ENCODE peak calls at places on chromosomes 12 and 14, in seven cellular contexts. U, I, V, K, Z, L and S are unnamed samples.

GRCh38 chr14:60817113-60817512 is 82.6 kb downstream of the MNAT1 start:
- DNase-seq in U (no peak), I (no peak), V (no peak), K (no peak), Z (no peak), L (no peak), S (no peak)

GRCh38 chr12:104050436-104050835 is 449 bp upstream of the GLT8D2 start:
- DNase-seq in U (no peak), I (peak; percentile 18), V (no peak), K (no peak), Z (no peak), L (no peak), S (no peak)

GRCh38 chr14:21840765-21841164 is 167.1 kb upstream of the OR4E1 start:
- DNase-seq in U (no peak), I (peak; percentile 73), V (peak; percentile 24), K (no peak), Z (no peak), L (no peak), S (no peak)

GRCh38 chr12:125890983-125891382 is 825.7 kb downstream of the AACS start:
- DNase-seq in U (no peak), I (no peak), V (no peak), K (no peak), Z (no peak), L (no peak), S (no peak)

GRCh38 chr12:3614806-3615466 is 123.9 kb downstream of the PRMT8 start:
- DNase-seq in U (no peak), I (peak; percentile 67), V (no peak), K (no peak), Z (no peak), L (no peak), S (no peak)

GRCh38 chr14:36221097-36221496 is 44.6 kb upstream of the PTCSC3 start:
- DNase-seq in U (no peak), I (peak; percentile 72), V (no peak), K (no peak), Z (no peak), L (no peak), S (no peak)

GRCh38 chr12:5453471-5453870 is 21.6 kb downstream of the NTF3 start:
- DNase-seq in U (no peak), I (no peak), V (no peak), K (no peak), Z (no peak), L (no peak), S (no peak)

GRCh38 chr12:94289551-94290312 is 141.4 kb downstream of the PLXNC1 start:
- DNase-seq in U (no peak), I (no peak), V (no peak), K (no peak), Z (no peak), L (no peak), S (no peak)

GRCh38 chr12:127310548-127310947 is 956.4 kb upstream of the TMEM132C start:
- DNase-seq in U (no peak), I (no peak), V (no peak), K (no peak), Z (no peak), L (no peak), S (no peak)

GRCh38 chr14:23544511-23545447 is 6.8 kb downstream of the ZFHX2 start:
- DNase-seq in U (no peak), I (peak; percentile 94), V (no peak), K (no peak), Z (no peak), L (no peak), S (no peak)

GRCh38 chr12:124923906-124924734 is 9.7 kb upstream of the UBC start:
- DNase-seq in U (no peak), I (peak; percentile 74), V (no peak), K (no peak), Z (no peak), L (no peak), S (no peak)

GRCh38 chr12:2215709-2216560 is 163.1 kb downstream of the CACNA1C start:
- DNase-seq in U (no peak), I (no peak), V (no peak), K (no peak), Z (no peak), L (no peak), S (no peak)

GRCh38 chr12:70609739-70610491 is 27.3 kb downstream of the PTPRB start:
- DNase-seq in U (no peak), I (peak; percentile 58), V (no peak), K (no peak), Z (peak; percentile 48), L (no peak), S (peak; percentile 9)

GRCh38 chr14:24339284-24340151 is at the start of gene RIPK3:
- DNase-seq in U (no peak), I (peak; percentile 72), V (no peak), K (no peak), Z (peak; percentile 80), L (no peak), S (no peak)

GRCh38 chr14:24465369-24465768 is 22.8 kb upstream of the SDR39U1 start:
- DNase-seq in U (no peak), I (no peak), V (no peak), K (no peak), Z (no peak), L (no peak), S (no peak)

GRCh38 chr12:76084277-76085158 is at the start of gene NAP1L1:
- DNase-seq in U (peak; percentile 69), I (peak; percentile 98), V (peak; percentile 85), K (peak; percentile 94), Z (peak; percentile 97), L (peak; percentile 86), S (peak; percentile 97)

GRCh38 chr14:92890830-92891598 is 31.9 kb upstream of the CHGA start:
- DNase-seq in U (no peak), I (no peak), V (no peak), K (no peak), Z (no peak), L (no peak), S (no peak)

GRCh38 chr14:99947695-99948094 is 117.5 kb upstream of the EVL start:
- DNase-seq in U (no peak), I (no peak), V (no peak), K (peak; percentile 15), Z (no peak), L (peak; percentile 47), S (no peak)

GRCh38 chr14:99945732-99946651 is 119.2 kb upstream of the EVL start:
- DNase-seq in U (no peak), I (no peak), V (no peak), K (no peak), Z (no peak), L (no peak), S (no peak)

GRCh38 chr14:99944241-99944651 is 121.0 kb upstream of the EVL start:
- DNase-seq in U (no peak), I (no peak), V (no peak), K (peak; percentile 34), Z (peak; percentile 36), L (no peak), S (no peak)

GRCh38 chr14:99943620-99944019 is 121.6 kb upstream of the EVL start:
- DNase-seq in U (no peak), I (no peak), V (no peak), K (no peak), Z (no peak), L (no peak), S (no peak)

DNA sequence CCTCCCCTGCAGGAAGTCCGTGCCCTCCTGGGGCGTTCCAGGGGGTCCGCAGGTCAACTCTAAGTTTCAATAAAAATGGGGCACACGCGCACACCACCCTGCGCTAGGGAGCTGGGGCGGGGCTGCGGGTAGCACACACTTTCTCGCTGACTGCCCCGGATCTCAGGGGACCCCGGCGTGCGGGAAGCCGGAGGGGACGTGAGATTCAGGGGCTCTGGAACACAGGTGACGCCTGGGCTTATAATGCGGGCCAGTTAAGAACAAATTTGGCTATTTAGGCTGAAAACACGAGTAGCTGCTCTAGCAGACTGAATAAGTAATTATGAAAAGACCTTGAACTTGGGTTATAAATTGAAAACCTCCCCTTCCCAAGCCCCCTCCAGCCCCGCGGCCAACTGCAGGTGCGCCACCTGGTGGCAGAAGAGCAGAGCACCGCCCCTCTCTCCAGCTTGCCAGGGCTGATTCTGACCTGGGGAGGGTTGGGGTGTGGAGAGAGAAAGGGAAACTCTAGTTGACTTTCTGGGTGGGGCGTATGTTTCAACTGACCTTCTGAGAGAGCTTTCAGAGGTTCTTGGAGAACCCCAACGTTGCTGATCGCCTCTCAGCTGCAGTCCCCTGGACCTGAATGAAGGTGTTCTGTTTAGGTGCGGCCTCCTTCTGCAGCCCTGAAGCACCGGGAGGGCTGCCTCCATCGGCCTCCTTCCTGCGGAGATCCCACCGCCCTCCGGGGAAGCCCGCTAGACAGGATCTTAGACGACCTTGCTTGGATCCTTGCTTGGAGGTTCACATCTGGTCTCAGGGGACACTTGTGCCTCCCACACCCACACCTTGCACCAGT is 118.4 kb upstream of the EVL start:
- DNase-seq in U (no peak), I (peak; percentile 77), V (no peak), K (no peak), Z (peak; percentile 55), L (no peak), S (no peak)
- H3K4me3 ChIP-seq in U (no peak overlapping the region), I (peak overlapping the region; percentile 68), V (no peak overlapping the region), K (no peak overlapping the region), Z (peak overlapping the region; percentile 25), L (no peak overlapping the region), S (no peak overlapping the region)

DNA sequence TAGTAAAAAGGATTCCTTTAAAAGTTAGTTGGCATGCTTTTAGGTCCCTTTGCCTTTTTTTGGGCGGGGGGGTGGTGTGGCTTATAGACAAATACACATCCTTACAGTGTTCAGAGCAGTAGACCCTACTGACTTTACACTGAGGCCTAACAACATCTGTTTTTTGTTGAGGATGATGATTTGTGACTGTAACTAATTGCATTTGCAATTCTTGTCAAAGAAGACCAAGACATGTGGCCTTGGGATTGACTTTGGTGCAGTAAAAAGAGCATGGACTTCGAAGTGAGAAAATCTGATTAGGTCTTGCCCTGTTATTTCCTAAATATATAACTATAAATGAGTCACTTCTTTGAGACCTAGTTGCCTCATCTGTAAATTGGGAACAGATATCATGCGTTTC is 77.3 kb downstream of the TRHDE start:
- DNase-seq in U (no peak), I (no peak), V (no peak), K (no peak), Z (no peak), L (no peak), S (no peak)
- TF ChIP-seq POLR2AphosphoS5 in U (no peak), I (no peak), V (no peak), K (no peak), Z (no peak), L (no peak), S (no peak)

DNA sequence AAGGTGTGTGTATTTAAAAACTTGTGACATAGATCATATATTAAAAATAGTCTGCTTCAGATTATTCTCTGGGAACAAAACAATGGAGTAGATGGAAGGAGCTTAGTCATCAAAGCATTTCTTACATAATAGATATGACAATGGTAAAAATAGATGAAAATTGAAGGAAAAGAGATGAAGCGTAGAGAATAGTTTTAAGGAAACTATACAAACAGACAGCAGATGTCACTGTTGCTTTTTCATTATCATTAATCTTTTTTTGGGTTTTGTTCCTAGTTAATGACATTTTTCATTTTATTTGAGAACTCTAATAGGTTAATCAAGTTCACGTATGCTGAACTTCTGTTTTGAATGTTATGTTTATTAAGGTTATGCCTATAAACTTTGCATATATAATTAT is 149.2 kb upstream of the FBXO33 start:
- DNase-seq in U (no peak), I (peak; percentile 30), V (no peak), K (no peak), Z (no peak), L (no peak), S (no peak)
- TF ChIP-seq CTCF in U (no peak), I (peak; percentile 58), V (no peak), K (peak; percentile 30), Z (no peak), L (no peak), S (no peak)

DNA sequence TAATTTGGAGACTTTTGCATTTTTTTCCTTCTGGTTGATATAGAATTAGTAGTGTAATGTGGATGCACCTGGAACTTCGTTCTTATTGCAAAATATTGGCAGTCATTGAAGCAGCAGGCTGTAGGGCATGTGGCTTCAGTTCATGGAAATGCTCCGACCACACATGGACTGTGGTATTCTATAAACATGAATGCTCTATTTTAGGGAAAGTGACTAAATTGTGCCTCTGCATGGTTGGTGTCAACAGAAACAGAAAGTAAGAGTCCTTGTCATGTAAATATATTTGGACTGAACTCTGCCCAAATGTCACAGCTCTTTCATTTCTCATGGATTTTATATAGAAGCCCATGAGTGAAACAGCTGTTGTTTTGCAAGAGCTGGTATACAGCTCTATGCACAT is 917.0 kb downstream of the LRFN5 start:
- DNase-seq in U (no peak), I (no peak), V (no peak), K (no peak), Z (no peak), L (no peak), S (no peak)
- H3K4me3 ChIP-seq in U (no peak overlapping the region), I (no peak overlapping the region), V (no peak overlapping the region), K (no peak overlapping the region), Z (no peak overlapping the region), L (no peak overlapping the region), S (no peak overlapping the region)